ENCODE peak calls at places on chromosomes 12 and 14, in four cellular contexts. D, H, N and V are unnamed samples.

GRCh38 chr14:58824796-58825195 is 187.0 kb downstream of the DACT1 start:
- DNase-seq in D (no peak), H (no peak), N (no peak), V (no peak)

GRCh38 chr12:104187446-104188155 is 28.0 kb upstream of the TXNRD1 start:
- DNase-seq in D (no peak), H (no peak), N (no peak), V (no peak)

GRCh38 chr12:123813349-123813748 is 51.2 kb downstream of the DNAH10 start:
- DNase-seq in D (no peak), H (no peak), N (no peak), V (no peak)

GRCh38 chr12:99960312-99960711 is 24.4 kb downstream of the ANKS1B start:
- DNase-seq in D (no peak), H (peak), N (no peak), V (no peak)

GRCh38 chr12:6548556-6549378 is 7.1 kb downstream of the IFFO1 start:
- DNase-seq in D (no peak), H (peak), N (no peak), V (no peak)

GRCh38 chr12:132634411-132634990 is 15.9 kb downstream of the P2RX2 start:
- DNase-seq in D (no peak), H (no peak), N (no peak), V (no peak)

GRCh38 chr12:6567112-6567680 is 895 bp downstream of the NOP2 start:
- DNase-seq in D (no peak), H (no peak), N (no peak), V (no peak)

GRCh38 chr12:10867381-10867780 is 16.7 kb downstream of the PRH1 start:
- DNase-seq in D (peak), H (no peak), N (no peak), V (no peak)

GRCh38 chr14:100607611-100607956 is 20.4 kb upstream of the BEGAIN start:
- DNase-seq in D (no peak), H (no peak), N (no peak), V (no peak)

GRCh38 chr12:89947437-89948265 is 239.0 kb upstream of the ATP2B1 start:
- DNase-seq in D (peak), H (peak), N (no peak), V (peak)

GRCh38 chr12:132835076-132835870 is 6.6 kb upstream of the GOLGA3 start:
- DNase-seq in D (no peak), H (no peak), N (no peak), V (no peak)

GRCh38 chr14:101501858-101502615 is 59.3 kb upstream of the DIO3 start:
- DNase-seq in D (no peak), H (no peak), N (no peak), V (no peak)

GRCh38 chr12:42587564-42588307 is 1.8 kb downstream of the PRICKLE1 start:
- DNase-seq in D (no peak), H (peak), N (no peak), V (no peak)

GRCh38 chr14:24335461-24336146 is 733 bp upstream of the ADCY4 start:
- DNase-seq in D (peak), H (no peak), N (no peak), V (no peak)

GRCh38 chr12:18799561-18799960 is 61.6 kb downstream of the CAPZA3 start:
- DNase-seq in D (no peak), H (peak), N (no peak), V (no peak)

GRCh38 chr12:123478762-123479161 is 20.8 kb downstream of the SNRNP35 start:
- DNase-seq in D (no peak), H (peak), N (no peak), V (no peak)

GRCh38 chr14:87966816-87967215 is 26.2 kb downstream of the GALC start:
- DNase-seq in D (no peak), H (peak), N (no peak), V (no peak)

GRCh38 chr14:70254476-70254961 is 65.8 kb upstream of the SLC8A3 start:
- DNase-seq in D (peak), H (peak), N (peak), V (peak)

GRCh38 chr12:79524507-79525148 is 166.1 kb downstream of the PAWR start:
- DNase-seq in D (no peak), H (peak), N (no peak), V (no peak)

GRCh38 chr12:92612611-92613010 is 90.2 kb upstream of the PLEKHG7 start:
- DNase-seq in D (no peak), H (no peak), N (no peak), V (no peak)

GRCh38 chr12:3947781-3948180 is 74.6 kb upstream of the PARP11 start:
- DNase-seq in D (no peak), H (no peak), N (peak), V (no peak)

GRCh38 chr12:42056130-42056529 is 88.5 kb downstream of the GXYLT1 start:
- DNase-seq in D (no peak), H (no peak), N (no peak), V (peak)

GRCh38 chr12:10395390-10395998 is 5.7 kb upstream of the KLRK1 start:
- DNase-seq in D (peak), H (peak), N (no peak), V (peak)

GRCh38 chr14:67555518-67556090 is 22.5 kb downstream of the PLEKHH1 start:
- DNase-seq in D (no peak), H (no peak), N (no peak), V (no peak)

GRCh38 chr12:131091413-131091975 is 137.8 kb downstream of the ADGRD1 start:
- DNase-seq in D (no peak), H (no peak), N (no peak), V (no peak)

GRCh38 chr12:46659032-46659703 is 166.6 kb downstream of the SLC38A4 start:
- DNase-seq in D (no peak), H (peak), N (no peak), V (no peak)

GRCh38 chr14:81246561-81247270 is 26.0 kb upstream of the GTF2A1 start:
- DNase-seq in D (no peak), H (no peak), N (no peak), V (no peak)

GRCh38 chr12:123293178-123293760 is 21.6 kb upstream of the CDK2AP1 start:
- DNase-seq in D (no peak), H (no peak), N (no peak), V (no peak)

GRCh38 chr12:96985515-96986362 is 78.7 kb downstream of the NEDD1 start:
- DNase-seq in D (peak), H (peak), N (peak), V (peak)

GRCh38 chr14:102988054-102988453 is 65.6 kb downstream of the AMN start:
- DNase-seq in D (no peak), H (peak), N (no peak), V (no peak)

GRCh38 chr12:131850856-131851559 is 22.8 kb downstream of the MMP17 start:
- DNase-seq in D (no peak), H (peak), N (peak), V (peak)